ENCODE peak calls at places on chromosomes 1 and 21, in seven cellular contexts. N, K, P, R, M, H and F are unnamed samples. For H3K4me1, the result is how much of the 10 kb centered on the place peaks cover.

GRCh38 chr1:206013017-206013800 is 10.0 kb upstream of the RAB7B start:
- DNase-seq in R (no peak), N (no peak), K (no peak), P (no peak), M (no peak), H (no peak), F (no peak)

GRCh38 chr21:38596264-38597042 is 98.2 kb upstream of the ERG start:
- DNase-seq in R (no peak), P (no peak), H (no peak), M (no peak), N (no peak), K (no peak), F (no peak)

GRCh38 chr1:78619446-78619802 is 824 bp upstream of the IFI44L start:
- DNase-seq in R (no peak), M (no peak), H (no peak), K (no peak), P (no peak), N (no peak), F (no peak)

GRCh38 chr21:45131537-45131999 is 57.2 kb downstream of the ADARB1 start:
- DNase-seq in M (no peak), P (no peak), N (no peak), K (no peak), R (no peak), H (no peak), F (peak)

GRCh38 chr21:37074546-37074945 is 1.5 kb downstream of the TTC3 start:
- DNase-seq in R (no peak), K (no peak), N (no peak), H (no peak), P (no peak), M (no peak), F (no peak)

GRCh38 chr1:161082996-161083742 is 6.2 kb downstream of the NECTIN4 start:
- DNase-seq in M (no peak), R (peak), K (peak), P (peak), N (peak), H (no peak), F (peak)

GRCh38 chr1:186212574-186213224 is 162.4 kb downstream of the TPR start:
- DNase-seq in P (peak), N (peak), M (peak), R (no peak), H (no peak), K (no peak), F (no peak)

GRCh38 chr1:41626616-41627375 is 142.3 kb upstream of the EDN2 start:
- DNase-seq in P (no peak), H (no peak), M (no peak), K (no peak), R (no peak), N (peak), F (no peak)

GRCh38 chr1:88980918-88981317 is 11.5 kb downstream of the KYAT3 start:
- DNase-seq in P (no peak), N (no peak), R (no peak), M (no peak), K (no peak), H (no peak), F (no peak)
- H3K4me1 ChIP-seq in P (under half), N (under half), R (under half), M (under half), K (under half), H (under half), F (under half)

GRCh38 chr1:66177483-66177882 is 356.5 kb upstream of the SGIP1 start:
- DNase-seq in N (no peak), P (no peak), R (no peak), H (no peak), M (no peak), K (no peak), F (no peak)
- H3K27ac ChIP-seq in N (no peak), P (no peak), R (no peak), H (no peak), M (no peak), K (no peak), F (no peak)

GRCh38 chr1:81813691-81814090 is 13.0 kb downstream of the ADGRL2 start:
- DNase-seq in K (no peak), R (no peak), M (peak), P (no peak), N (no peak), H (no peak), F (no peak)
- H3K4me1 ChIP-seq in K (under half), R (under half), M (half or more), P (under half), N (under half), H (under half), F (under half)

DNA sequence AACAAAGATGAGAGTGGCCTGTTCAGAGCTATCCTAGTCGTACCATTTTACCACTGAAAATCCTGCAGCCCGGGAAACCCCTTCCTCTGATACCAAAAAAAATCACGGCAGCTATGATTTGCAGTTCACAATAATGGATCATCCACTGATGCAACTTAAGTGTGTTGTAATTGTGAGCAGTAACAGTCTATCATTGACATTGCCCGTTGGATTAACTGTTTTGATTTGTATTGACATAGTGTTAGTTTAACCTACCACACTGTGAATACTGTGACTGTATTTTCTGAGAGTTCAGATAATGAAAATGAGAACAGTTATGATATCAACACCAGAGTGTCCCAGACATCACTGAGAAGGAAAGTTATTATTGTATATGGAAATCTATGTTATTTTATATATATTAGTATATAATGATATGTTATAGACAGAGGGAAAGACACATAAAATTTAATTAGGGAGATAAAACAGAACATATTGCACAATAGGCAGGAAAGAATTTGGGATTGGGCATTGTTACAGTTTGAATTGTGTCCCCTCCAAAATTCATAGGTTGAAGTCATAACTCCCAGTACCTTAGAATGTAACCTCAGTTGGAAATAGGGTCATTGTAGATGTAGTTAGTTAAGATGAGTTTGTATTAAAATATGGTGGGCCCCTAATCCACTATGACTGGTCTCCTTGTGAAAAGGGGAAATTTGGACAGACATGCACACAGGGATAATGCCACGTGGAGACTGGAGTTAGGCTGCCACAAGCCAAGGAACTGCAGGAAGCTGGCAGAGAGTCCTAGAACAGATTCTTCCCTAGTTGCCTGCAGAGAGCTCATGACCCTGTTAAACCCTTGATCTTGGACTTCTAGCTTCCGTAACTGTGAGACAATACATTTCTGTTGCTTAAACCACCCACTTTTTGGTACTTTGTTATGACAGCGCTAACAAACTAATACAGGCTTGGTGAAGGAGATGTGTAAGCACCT is 54.4 kb downstream of the TLCD4 start:
- DNase-seq in H (no peak), K (no peak), P (no peak), M (no peak), N (no peak), R (no peak), F (peak)
- H3K27ac ChIP-seq in H (no peak), K (no peak), P (no peak), M (no peak), N (no peak), R (peak), F (no peak)

GRCh38 chr1:2253797-2254480 is 25.8 kb downstream of the SKI start:
- DNase-seq in P (no peak), M (no peak), R (no peak), N (no peak), H (peak), K (no peak), F (peak)
- H3K4me1 ChIP-seq in P (under half), M (under half), R (half or more), N (half or more), H (under half), K (half or more), F (under half)

DNA sequence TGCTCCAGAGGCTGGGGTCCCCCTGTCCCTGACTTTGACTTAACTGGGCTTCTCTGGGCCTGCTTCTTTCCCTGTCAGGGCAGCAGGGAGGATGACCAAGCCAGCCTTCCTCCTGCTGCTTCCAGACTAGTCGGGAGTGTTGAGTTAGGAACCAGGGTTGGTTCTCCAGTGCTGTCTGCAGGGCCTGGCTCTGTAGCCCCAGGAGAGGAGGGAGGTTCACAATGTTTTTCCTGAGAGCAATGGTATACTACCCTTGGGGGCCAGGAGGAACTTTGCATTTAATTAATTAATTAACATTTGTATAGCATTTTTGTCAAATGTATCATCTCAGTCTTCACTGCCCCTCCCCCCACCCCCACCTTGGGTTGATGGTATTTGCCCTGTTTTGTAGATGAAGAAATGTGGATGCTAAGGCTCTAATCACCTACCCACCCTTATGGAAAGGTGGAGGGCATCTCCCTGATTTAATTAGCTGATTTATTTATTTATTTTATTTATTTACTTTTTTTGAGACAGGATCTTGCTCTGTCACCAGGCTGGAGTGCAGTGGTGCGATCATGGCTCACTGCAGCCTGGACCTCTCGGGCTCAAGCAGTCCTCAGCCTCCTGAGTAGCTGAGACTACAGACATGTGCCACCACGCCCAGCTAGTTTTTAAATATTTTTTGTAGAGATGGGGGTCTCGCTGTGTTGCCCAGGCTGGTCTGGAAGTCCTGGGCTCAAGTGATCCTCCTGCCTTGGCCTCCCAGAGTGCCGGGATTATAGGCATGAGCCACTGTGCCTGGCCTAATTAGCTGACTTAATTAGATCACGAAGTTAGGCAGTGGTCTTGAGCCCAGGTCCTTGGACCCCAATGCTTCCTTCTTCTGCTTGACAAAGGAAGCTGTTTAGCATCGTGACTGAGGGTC is 6.6 kb downstream of the H6PD start:
- DNase-seq in H (no peak), N (no peak), P (no peak), M (no peak), R (no peak), K (peak), F (no peak)
- H3K27ac ChIP-seq in H (peak), N (peak), P (no peak), M (no peak), R (peak), K (peak), F (peak)

DNA sequence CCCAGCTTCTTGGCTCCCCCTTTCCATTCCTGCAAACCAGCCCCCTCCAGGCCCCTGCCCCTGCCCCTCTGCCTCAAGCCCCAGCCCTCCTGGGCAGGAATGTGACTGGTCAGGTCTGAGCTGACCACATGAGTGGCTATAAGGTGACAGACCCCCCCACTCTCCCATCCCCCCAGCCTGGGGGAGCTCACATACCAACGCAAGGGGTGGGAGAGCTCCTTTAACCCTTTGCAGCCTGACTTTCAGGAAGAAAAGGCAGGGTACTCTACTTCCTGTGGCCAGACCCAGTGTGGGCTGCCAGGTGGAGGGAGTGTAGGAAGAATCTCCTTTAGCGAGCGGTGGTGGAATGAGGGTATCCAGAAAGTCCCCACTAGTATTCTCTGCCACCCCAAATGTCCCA is 33.1 kb downstream of the AHDC1 start:
- DNase-seq in N (no peak), R (no peak), P (no peak), K (no peak), M (peak), H (peak), F (peak)
- H3K4me1 ChIP-seq in N (half or more), R (half or more), P (half or more), K (half or more), M (half or more), H (half or more), F (half or more)